ENCODE peak calls at places on chromosomes 4 and X, in five cellular contexts. N is nephron progenitor cell, Z is GM06990, P is NCI-H345, A is upper lobe of right lung. V is an unnamed sample.

GRCh38 chr4:681736-682451 is 7.1 kb downstream of the SLC49A3 start:
- DNase-seq in P (peak), A (peak), Z (peak), N (peak), V (no peak)

GRCh38 chr4:89064848-89065247 is 7.9 kb upstream of the FAM13A start:
- DNase-seq in Z (no peak), A (no peak), N (no peak), P (no peak), V (no peak)

GRCh38 chr4:84239278-84239845 is 259.7 kb downstream of the NKX6-1 start:
- DNase-seq in Z (no peak), N (no peak), A (no peak), P (no peak), V (no peak)

GRCh38 chr4:6420972-6421371 is 51.4 kb downstream of the PPP2R2C start:
- DNase-seq in A (peak), N (no peak), Z (no peak), P (no peak), V (no peak)

GRCh38 chrX:41688154-41688553 is 619 bp upstream of the GPR34 start:
- DNase-seq in Z (no peak), P (no peak), N (no peak), A (no peak), V (no peak)

GRCh38 chrX:12929701-12930100 is 23.3 kb downstream of the TLR8 start:
- DNase-seq in A (no peak), N (no peak), P (no peak), Z (no peak), V (no peak)

GRCh38 chrX:64205441-64205734 is at the start of gene AMER1:
- DNase-seq in Z (no peak), N (no peak), P (no peak), A (no peak), V (no peak)

GRCh38 chr4:181959121-181959520 is 284.1 kb upstream of the TENM3 start:
- DNase-seq in A (no peak), P (no peak), Z (no peak), N (no peak), V (no peak)

GRCh38 chrX:10062980-10063379 is 93.8 kb upstream of the CLCN4 start:
- DNase-seq in N (no peak), P (no peak), A (no peak), Z (no peak), V (no peak)

GRCh38 chrX:114582698-114583395 is 1.0 kb upstream of the HTR2C start:
- DNase-seq in Z (no peak), A (no peak), P (no peak), N (peak), V (no peak)

GRCh38 chr4:76457885-76458284 is 22.9 kb downstream of the SHROOM3 start:
- DNase-seq in P (no peak), N (no peak), Z (no peak), A (no peak), V (no peak)

GRCh38 chr4:153471691-153472080 is 5.5 kb downstream of the TMEM131L start:
- DNase-seq in N (no peak), Z (peak), A (no peak), P (no peak), V (no peak)

GRCh38 chrX:16695079-16695676 is 17.3 kb downstream of the CTPS2 start:
- DNase-seq in A (peak), N (peak), P (peak), Z (no peak), V (no peak)

GRCh38 chr4:88841635-88842034 is 144.0 kb upstream of the NAP1L5 start:
- DNase-seq in P (no peak), Z (no peak), N (no peak), A (no peak), V (no peak)

GRCh38 chrX:108257556-108257955 is 166.0 kb downstream of the ATG4A start:
- DNase-seq in A (no peak), Z (no peak), N (no peak), P (no peak), V (no peak)

GRCh38 chr4:94819371-94819770 is 61.6 kb downstream of the BMPR1B start:
- DNase-seq in P (no peak), N (no peak), Z (no peak), A (no peak), V (no peak)

GRCh38 chrX:1598876-1599790 is 7.7 kb downstream of the AKAP17A start:
- DNase-seq in P (no peak), A (peak), N (no peak), Z (no peak), V (no peak)

GRCh38 chrX:361231-362145 is 25.2 kb downstream of the PPP2R3B start:
- DNase-seq in N (no peak), P (no peak), A (peak), Z (no peak), V (no peak)

GRCh38 chrX:109487640-109488039 is 5.8 kb upstream of the GUCY2F start:
- DNase-seq in N (no peak), P (no peak), A (no peak), Z (peak), V (no peak)

GRCh38 chr4:145186719-145187118 is 6.3 kb upstream of the OTUD4 start:
- DNase-seq in N (no peak), A (no peak), P (no peak), Z (no peak), V (no peak)

GRCh38 chr4:149306537-149306936 is 509.1 kb downstream of the IQCM start:
- DNase-seq in N (no peak), A (no peak), P (no peak), Z (no peak), V (no peak)

GRCh38 chr4:94650690-94651089 is 107.1 kb upstream of the BMPR1B start:
- DNase-seq in P (no peak), N (no peak), A (no peak), Z (no peak), V (no peak)

GRCh38 chrX:155027509-155028066 is 944 bp downstream of the FUNDC2 start:
- DNase-seq in N (no peak), A (no peak), Z (no peak), P (peak), V (no peak)

GRCh38 chr4:3468154-3468553 is 5.0 kb downstream of the DOK7 start:
- DNase-seq in A (no peak), P (no peak), Z (no peak), N (no peak), V (no peak)

GRCh38 chr4:126065016-126065415 is 750.3 kb downstream of the FAT4 start:
- DNase-seq in P (no peak), N (no peak), Z (no peak), A (no peak), V (no peak)

GRCh38 chr4:20305976-20306375 is 54.3 kb downstream of the SLIT2 start:
- DNase-seq in Z (no peak), A (no peak), P (no peak), N (no peak), V (no peak)

GRCh38 chrX:26466387-26466786 is 250.4 kb downstream of the MAGEB5 start:
- DNase-seq in N (no peak), P (no peak), A (no peak), Z (no peak), V (no peak)

GRCh38 chr4:88549815-88550214 is 26.2 kb upstream of the PYURF start:
- DNase-seq in A (no peak), Z (no peak), N (no peak), P (no peak), V (no peak)

GRCh38 chr4:100294356-100294755 is 104.1 kb upstream of the DDIT4L start:
- DNase-seq in A (no peak), P (no peak), N (no peak), Z (no peak), V (no peak)

GRCh38 chr4:149896428-149896827 is 80.8 kb upstream of the IQCM start:
- DNase-seq in Z (no peak), N (peak), P (no peak), A (no peak), V (no peak)

GRCh38 chr4:53196872-53197759 is 168.7 kb downstream of the SCFD2 start:
- DNase-seq in Z (no peak), A (no peak), P (peak), N (peak), V (peak)

GRCh38 chr4:7530932-7531639 is 96.4 kb upstream of the PSAPL1 start:
- DNase-seq in P (no peak), A (no peak), Z (no peak), N (no peak), V (no peak)

V was measured in neuronal stem cell.